ENCODE peak calls at places on chromosome 15, in ten cellular contexts. E is cardiac muscle cell; K is adrenal gland; T is effector CD4-positive, alpha-beta T cell; F is Peyer's patch; I is activated gamma-delta T cell treated with Interleukin-2 at 50 U/mL for 16 hours; X is pons; Q is activated CD4-positive, alpha-beta T cell treated with anti-CD3 and anti-CD28 coated beads, Interleukin-2, amount 10 ng/mL, durations not matched to agents 7 days and 5 days; D is head of caudate nucleus; J is stimulated activated CD4-positive, alpha-beta T cell treated with anti-CD3 and anti-CD28 coated beads, Interleukin-4, amount 100 ng/mL, for 48 hours. W is an unnamed sample.

GRCh38 chr15:23823508-23823907 is 136.4 kb upstream of the NDN start:
- DNase-seq in D (no peak), F (no peak), K (no peak), I (no peak), Q (no peak), J (no peak), X (no peak), E (no peak), T (no peak), W (no peak)

GRCh38 chr15:68402432-68403160 is 29.4 kb downstream of the ITGA11 start:
- DNase-seq in Q (no peak), K (peak), F (no peak), E (no peak), I (no peak), D (no peak), J (no peak), X (no peak), T (no peak), W (no peak)

GRCh38 chr15:33132722-33133345 is 61.7 kb downstream of the FMN1 start:
- DNase-seq in F (no peak), I (no peak), K (no peak), T (no peak), D (no peak), E (peak), Q (no peak), X (peak), J (no peak), W (peak)

GRCh38 chr15:85618956-85619491 is 175.7 kb downstream of the KLHL25 start:
- DNase-seq in Q (peak), I (peak), K (peak), X (peak), T (peak), J (peak), D (peak), F (no peak), E (peak), W (peak)

GRCh38 chr15:64883997-64884511 is 27.6 kb upstream of the ANKDD1A start:
- DNase-seq in J (peak), X (peak), Q (peak), F (no peak), T (peak), E (peak), D (peak), I (peak), K (peak), W (peak)

GRCh38 chr15:57048930-57049550 is 130.6 kb downstream of the TCF12 start:
- DNase-seq in E (no peak), X (no peak), D (no peak), T (no peak), I (no peak), Q (no peak), K (no peak), F (no peak), J (no peak), W (no peak)

GRCh38 chr15:94324835-94325767 is 93.7 kb downstream of the MCTP2 start:
- DNase-seq in J (no peak), F (peak), I (peak), K (no peak), T (no peak), E (no peak), X (no peak), D (no peak), Q (no peak), W (peak)

GRCh38 chr15:76776480-76776879 is 128.7 kb downstream of the SCAPER start:
- DNase-seq in T (no peak), J (no peak), K (no peak), F (no peak), D (no peak), E (no peak), I (no peak), X (no peak), Q (no peak), W (no peak)

GRCh38 chr15:42102646-42103235 is 8.4 kb upstream of the PLA2G4D start:
- DNase-seq in F (no peak), J (no peak), Q (no peak), T (no peak), D (no peak), K (no peak), I (no peak), E (peak), X (no peak), W (peak)

GRCh38 chr15:52417501-52417900 is 111.2 kb downstream of the MYO5A start:
- DNase-seq in J (no peak), F (no peak), Q (no peak), X (no peak), I (no peak), T (no peak), E (peak), K (no peak), D (no peak), W (no peak)

GRCh38 chr15:33735637-33736247 is 232.6 kb upstream of the CHRM5 start:
- DNase-seq in F (no peak), Q (peak), X (peak), I (no peak), J (no peak), E (peak), K (peak), T (no peak), D (no peak), W (no peak)

GRCh38 chr15:77762747-77763146 is 130.0 kb upstream of the LINGO1 start:
- DNase-seq in Q (no peak), F (no peak), I (no peak), J (no peak), X (no peak), E (no peak), D (no peak), T (no peak), K (no peak), W (no peak)

GRCh38 chr15:88708256-88709054 is 69.6 kb downstream of the ISG20 start:
- DNase-seq in E (peak), I (no peak), J (no peak), T (no peak), K (no peak), D (no peak), X (no peak), F (no peak), Q (no peak), W (no peak)

GRCh38 chr15:36501063-36501678 is 78.3 kb upstream of the CDIN1 start:
- DNase-seq in J (no peak), K (peak), I (no peak), D (peak), T (no peak), E (peak), Q (peak), F (no peak), X (peak), W (peak)

GRCh38 chr15:65077981-65078352 is 1.4 kb downstream of the KBTBD13 start:
- DNase-seq in Q (peak), F (peak), X (no peak), E (peak), J (peak), T (peak), I (peak), K (peak), D (no peak), W (peak)

GRCh38 chr15:41838400-41838897 is at the start of gene PLA2G4B:
- DNase-seq in Q (no peak), D (no peak), K (no peak), I (no peak), E (no peak), T (no peak), J (no peak), X (no peak), F (peak), W (peak)

GRCh38 chr15:68057089-68057488 is 3.0 kb downstream of the PIAS1 start:
- DNase-seq in Q (no peak), T (no peak), X (no peak), J (no peak), K (no peak), I (no peak), D (no peak), F (no peak), E (no peak), W (no peak)

GRCh38 chr15:74616996-74617395 is 1.4 kb downstream of the CLK3 start:
- DNase-seq in E (no peak), D (no peak), T (no peak), X (no peak), K (no peak), I (no peak), F (no peak), Q (no peak), J (no peak), W (no peak)

W was measured in colonic mucosa.